ENCODE peak calls at places on chromosome 3, in four cellular contexts. One of them, this sample, is unnamed.
A peak's percentile ranks its signal among the peaks of the same experiment; 100 is the strongest.

GRCh38 chr3:114624676-114625181 is 330.9 kb downstream of the TIGIT start:
- DNase-seq in memory B cell: no peak
- DNase-seq in stimulated activated CD4-positive, alpha-beta T cell treated with anti-CD3 and anti-CD28 coated beads, Interleukin-4, amount 100 ng/mL, for 4 hours: no peak
- DNase-seq in AG09309: peak; percentile 88
- DNase-seq in this sample: peak; percentile 98

GRCh38 chr3:197428117-197428761 is 127.5 kb downstream of the BDH1 start:
- DNase-seq in memory B cell: no peak
- DNase-seq in stimulated activated CD4-positive, alpha-beta T cell treated with anti-CD3 and anti-CD28 coated beads, Interleukin-4, amount 100 ng/mL, for 4 hours: peak; percentile 15
- DNase-seq in AG09309: peak; percentile 14
- DNase-seq in this sample: no peak

GRCh38 chr3:181326637-181327223 is 337.2 kb upstream of the DNAJC19 start:
- DNase-seq in memory B cell: no peak
- DNase-seq in stimulated activated CD4-positive, alpha-beta T cell treated with anti-CD3 and anti-CD28 coated beads, Interleukin-4, amount 100 ng/mL, for 4 hours: no peak
- DNase-seq in AG09309: no peak
- DNase-seq in this sample: peak; percentile 1

GRCh38 chr3:122628567-122628966 is 51.1 kb downstream of the PARP15 start:
- DNase-seq in memory B cell: no peak
- DNase-seq in stimulated activated CD4-positive, alpha-beta T cell treated with anti-CD3 and anti-CD28 coated beads, Interleukin-4, amount 100 ng/mL, for 4 hours: no peak
- DNase-seq in AG09309: no peak
- DNase-seq in this sample: peak; percentile 59

GRCh38 chr3:52026016-52026415 is 30.3 kb upstream of the RPL29 start:
- DNase-seq in memory B cell: no peak
- DNase-seq in stimulated activated CD4-positive, alpha-beta T cell treated with anti-CD3 and anti-CD28 coated beads, Interleukin-4, amount 100 ng/mL, for 4 hours: no peak
- DNase-seq in AG09309: no peak
- DNase-seq in this sample: no peak

GRCh38 chr3:127445581-127446368 is 144.8 kb downstream of the TPRA1 start:
- DNase-seq in memory B cell: no peak
- DNase-seq in stimulated activated CD4-positive, alpha-beta T cell treated with anti-CD3 and anti-CD28 coated beads, Interleukin-4, amount 100 ng/mL, for 4 hours: no peak
- DNase-seq in AG09309: no peak
- DNase-seq in this sample: no peak

GRCh38 chr3:129892857-129893615 is 475 bp downstream of the TMCC1 start:
- DNase-seq in memory B cell: peak; percentile 81
- DNase-seq in stimulated activated CD4-positive, alpha-beta T cell treated with anti-CD3 and anti-CD28 coated beads, Interleukin-4, amount 100 ng/mL, for 4 hours: peak; percentile 64
- DNase-seq in AG09309: no peak
- DNase-seq in this sample: no peak

GRCh38 chr3:3405131-3405530 is 225.6 kb upstream of the CRBN start:
- DNase-seq in memory B cell: no peak
- DNase-seq in stimulated activated CD4-positive, alpha-beta T cell treated with anti-CD3 and anti-CD28 coated beads, Interleukin-4, amount 100 ng/mL, for 4 hours: no peak
- DNase-seq in AG09309: no peak
- DNase-seq in this sample: no peak

GRCh38 chr3:159634414-159634813 is 354.2 kb upstream of the IL12A start:
- DNase-seq in memory B cell: no peak
- DNase-seq in stimulated activated CD4-positive, alpha-beta T cell treated with anti-CD3 and anti-CD28 coated beads, Interleukin-4, amount 100 ng/mL, for 4 hours: no peak
- DNase-seq in AG09309: no peak
- DNase-seq in this sample: peak; percentile 58

GRCh38 chr3:186176382-186176990 is 67.6 kb upstream of the ETV5 start:
- DNase-seq in memory B cell: no peak
- DNase-seq in stimulated activated CD4-positive, alpha-beta T cell treated with anti-CD3 and anti-CD28 coated beads, Interleukin-4, amount 100 ng/mL, for 4 hours: no peak
- DNase-seq in AG09309: no peak
- DNase-seq in this sample: no peak

GRCh38 chr3:170531054-170531453 is 54.8 kb downstream of the SLC7A14 start:
- DNase-seq in memory B cell: no peak
- DNase-seq in stimulated activated CD4-positive, alpha-beta T cell treated with anti-CD3 and anti-CD28 coated beads, Interleukin-4, amount 100 ng/mL, for 4 hours: no peak
- DNase-seq in AG09309: no peak
- DNase-seq in this sample: no peak

GRCh38 chr3:62833538-62833937 is 41.7 kb downstream of the CADPS start:
- DNase-seq in memory B cell: no peak
- DNase-seq in stimulated activated CD4-positive, alpha-beta T cell treated with anti-CD3 and anti-CD28 coated beads, Interleukin-4, amount 100 ng/mL, for 4 hours: no peak
- DNase-seq in AG09309: no peak
- DNase-seq in this sample: no peak

GRCh38 chr3:56361731-56362130 is 106.5 kb downstream of the ERC2 start:
- DNase-seq in memory B cell: no peak
- DNase-seq in stimulated activated CD4-positive, alpha-beta T cell treated with anti-CD3 and anti-CD28 coated beads, Interleukin-4, amount 100 ng/mL, for 4 hours: no peak
- DNase-seq in AG09309: no peak
- DNase-seq in this sample: no peak

GRCh38 chr3:30686176-30686575 is 79.8 kb downstream of the TGFBR2 start:
- DNase-seq in memory B cell: no peak
- DNase-seq in stimulated activated CD4-positive, alpha-beta T cell treated with anti-CD3 and anti-CD28 coated beads, Interleukin-4, amount 100 ng/mL, for 4 hours: no peak
- DNase-seq in AG09309: no peak
- DNase-seq in this sample: no peak

GRCh38 chr3:16370872-16371740 is 106.1 kb downstream of the OXNAD1 start:
- DNase-seq in memory B cell: no peak
- DNase-seq in stimulated activated CD4-positive, alpha-beta T cell treated with anti-CD3 and anti-CD28 coated beads, Interleukin-4, amount 100 ng/mL, for 4 hours: no peak
- DNase-seq in AG09309: no peak
- DNase-seq in this sample: no peak

GRCh38 chr3:22951910-22952309 is 251.2 kb upstream of the UBE2E2 start:
- DNase-seq in memory B cell: no peak
- DNase-seq in stimulated activated CD4-positive, alpha-beta T cell treated with anti-CD3 and anti-CD28 coated beads, Interleukin-4, amount 100 ng/mL, for 4 hours: no peak
- DNase-seq in AG09309: no peak
- DNase-seq in this sample: no peak

GRCh38 chr3:126858401-126858800 is 124.5 kb upstream of the PLXNA1 start:
- DNase-seq in memory B cell: no peak
- DNase-seq in stimulated activated CD4-positive, alpha-beta T cell treated with anti-CD3 and anti-CD28 coated beads, Interleukin-4, amount 100 ng/mL, for 4 hours: no peak
- DNase-seq in AG09309: no peak
- DNase-seq in this sample: no peak

GRCh38 chr3:105285653-105286241 is 81.0 kb upstream of the ALCAM start:
- DNase-seq in memory B cell: no peak
- DNase-seq in stimulated activated CD4-positive, alpha-beta T cell treated with anti-CD3 and anti-CD28 coated beads, Interleukin-4, amount 100 ng/mL, for 4 hours: no peak
- DNase-seq in AG09309: no peak
- DNase-seq in this sample: no peak

GRCh38 chr3:154801729-154802128 is 278.4 kb upstream of the MME start:
- DNase-seq in memory B cell: no peak
- DNase-seq in stimulated activated CD4-positive, alpha-beta T cell treated with anti-CD3 and anti-CD28 coated beads, Interleukin-4, amount 100 ng/mL, for 4 hours: no peak
- DNase-seq in AG09309: no peak
- DNase-seq in this sample: no peak

GRCh38 chr3:195597848-195598247 is 14.1 kb upstream of the APOD start:
- DNase-seq in memory B cell: no peak
- DNase-seq in stimulated activated CD4-positive, alpha-beta T cell treated with anti-CD3 and anti-CD28 coated beads, Interleukin-4, amount 100 ng/mL, for 4 hours: no peak
- DNase-seq in AG09309: no peak
- DNase-seq in this sample: no peak

GRCh38 chr3:46559030-46559704 is 6.9 kb downstream of the LRRC2 start:
- DNase-seq in memory B cell: no peak
- DNase-seq in stimulated activated CD4-positive, alpha-beta T cell treated with anti-CD3 and anti-CD28 coated beads, Interleukin-4, amount 100 ng/mL, for 4 hours: no peak
- DNase-seq in AG09309: no peak
- DNase-seq in this sample: no peak

GRCh38 chr3:148331111-148331818 is 366.4 kb upstream of the AGTR1 start:
- DNase-seq in memory B cell: no peak
- DNase-seq in stimulated activated CD4-positive, alpha-beta T cell treated with anti-CD3 and anti-CD28 coated beads, Interleukin-4, amount 100 ng/mL, for 4 hours: no peak
- DNase-seq in AG09309: no peak
- DNase-seq in this sample: no peak

GRCh38 chr3:178562869-178563232 is 26.6 kb downstream of the KCNMB2 start:
- DNase-seq in memory B cell: no peak
- DNase-seq in stimulated activated CD4-positive, alpha-beta T cell treated with anti-CD3 and anti-CD28 coated beads, Interleukin-4, amount 100 ng/mL, for 4 hours: no peak
- DNase-seq in AG09309: no peak
- DNase-seq in this sample: no peak

GRCh38 chr3:138439646-138440045 is 5.2 kb downstream of the ESYT3 start:
- DNase-seq in memory B cell: no peak
- DNase-seq in stimulated activated CD4-positive, alpha-beta T cell treated with anti-CD3 and anti-CD28 coated beads, Interleukin-4, amount 100 ng/mL, for 4 hours: no peak
- DNase-seq in AG09309: no peak
- DNase-seq in this sample: no peak

GRCh38 chr3:43998841-43999805 is 242.6 kb upstream of the TOPAZ1 start:
- DNase-seq in memory B cell: peak; percentile 38
- DNase-seq in stimulated activated CD4-positive, alpha-beta T cell treated with anti-CD3 and anti-CD28 coated beads, Interleukin-4, amount 100 ng/mL, for 4 hours: no peak
- DNase-seq in AG09309: no peak
- DNase-seq in this sample: peak; percentile 31

GRCh38 chr3:182597621-182598041 is 195.7 kb upstream of the ATP11B start:
- DNase-seq in memory B cell: no peak
- DNase-seq in stimulated activated CD4-positive, alpha-beta T cell treated with anti-CD3 and anti-CD28 coated beads, Interleukin-4, amount 100 ng/mL, for 4 hours: no peak
- DNase-seq in AG09309: no peak
- DNase-seq in this sample: no peak

GRCh38 chr3:146626384-146627122 is 21.4 kb upstream of the PLSCR5 start:
- DNase-seq in memory B cell: no peak
- DNase-seq in stimulated activated CD4-positive, alpha-beta T cell treated with anti-CD3 and anti-CD28 coated beads, Interleukin-4, amount 100 ng/mL, for 4 hours: no peak
- DNase-seq in AG09309: no peak
- DNase-seq in this sample: no peak

GRCh38 chr3:190424478-190425439 is 24.9 kb downstream of the TMEM207 start:
- DNase-seq in memory B cell: peak; percentile 11
- DNase-seq in stimulated activated CD4-positive, alpha-beta T cell treated with anti-CD3 and anti-CD28 coated beads, Interleukin-4, amount 100 ng/mL, for 4 hours: peak; percentile 5
- DNase-seq in AG09309: peak; percentile 28
- DNase-seq in this sample: peak; percentile 32

This sample was measured in brain microvascular endothelial cell.